ENCODE peak calls at places on chromosomes 3 and 15, in nine cellular contexts. V, U, D, L, N, S, Q, W and X are unnamed samples.

GRCh38 chr3:58640700-58641372 is 25.7 kb downstream of the FAM3D start:
- DNase-seq in U (peak; percentile 63), W (peak; percentile 92), V (peak; percentile 73), N (peak; percentile 37), L (peak; percentile 90), D (peak; percentile 83), Q (peak; percentile 61), S (peak; percentile 96), X (peak; percentile 46)

GRCh38 chr3:140093742-140094141 is 158.8 kb downstream of the CLSTN2 start:
- DNase-seq in D (peak; percentile 59), L (no peak), W (peak; percentile 59), N (no peak), U (peak; percentile 68), S (peak; percentile 51), Q (no peak), V (no peak), X (peak; percentile 14)

GRCh38 chr3:15165061-15165460 is 41.0 kb upstream of the CAPN7 start:
- DNase-seq in W (no peak), N (no peak), D (no peak), U (no peak), Q (no peak), S (no peak), L (no peak), V (no peak), X (no peak)

GRCh38 chr3:112582242-112582874 is 20.5 kb downstream of the SLC35A5 start:
- DNase-seq in L (no peak), D (no peak), V (no peak), W (peak; percentile 73), Q (peak; percentile 77), N (no peak), U (no peak), S (no peak), X (peak; percentile 13)

GRCh38 chr3:123332124-123332641 is 116.7 kb downstream of the ADCY5 start:
- DNase-seq in N (no peak), U (no peak), D (no peak), Q (no peak), W (no peak), V (no peak), S (peak; percentile 80), L (no peak), X (no peak)

GRCh38 chr3:127252446-127252845 is 35.4 kb downstream of the PRR20G start:
- DNase-seq in S (no peak), D (no peak), L (no peak), Q (no peak), V (no peak), W (no peak), U (no peak), N (no peak), X (no peak)

GRCh38 chr15:29747837-29748417 is 74.3 kb downstream of the TJP1 start:
- DNase-seq in N (no peak), Q (peak; percentile 31), U (no peak), W (peak; percentile 64), V (no peak), D (no peak), L (no peak), S (peak; percentile 42), X (no peak)

GRCh38 chr15:71444866-71445590 is 329.8 kb downstream of the THSD4 start:
- DNase-seq in L (no peak), V (no peak), W (peak; percentile 94), N (no peak), Q (peak; percentile 92), U (no peak), S (peak; percentile 67), D (no peak), X (peak; percentile 99)

GRCh38 chr3:24220859-24221657 is 273.6 kb downstream of the THRB start:
- DNase-seq in S (peak; percentile 83), L (no peak), V (no peak), Q (peak; percentile 53), W (peak; percentile 79), D (peak; percentile 58), N (no peak), U (peak; percentile 12), X (peak; percentile 91)

GRCh38 chr3:52270252-52270754 is 8.1 kb downstream of the WDR82 start:
- DNase-seq in Q (no peak), S (no peak), N (no peak), L (no peak), D (no peak), W (no peak), V (no peak), U (no peak), X (no peak)

GRCh38 chr3:87173776-87174175 is 53.3 kb upstream of the CHMP2B start:
- DNase-seq in D (no peak), N (no peak), V (no peak), Q (no peak), S (no peak), L (no peak), W (no peak), U (no peak), X (no peak)

GRCh38 chr3:27464646-27465045 is 19.5 kb downstream of the SLC4A7 start:
- DNase-seq in V (no peak), N (no peak), U (no peak), D (no peak), Q (no peak), W (no peak), L (no peak), S (no peak), X (no peak)

GRCh38 chr3:28343144-28343543 is 5.4 kb upstream of the ZCWPW2 start:
- DNase-seq in N (no peak), S (no peak), L (no peak), U (no peak), D (no peak), W (no peak), Q (no peak), V (no peak), X (no peak)

GRCh38 chr15:51992953-51993352 is 21.4 kb upstream of the LEO1 start:
- DNase-seq in Q (peak; percentile 47), D (no peak), S (no peak), V (no peak), N (no peak), U (no peak), W (peak; percentile 66), L (no peak), X (peak; percentile 76)

GRCh38 chr3:27724459-27725197 is 2.5 kb upstream of the EOMES start:
- DNase-seq in U (no peak), L (no peak), S (no peak), Q (no peak), W (no peak), N (no peak), D (no peak), V (no peak), X (no peak)

GRCh38 chr3:11662392-11662990 is 18.8 kb upstream of the VGLL4 start:
- DNase-seq in L (no peak), U (no peak), Q (peak; percentile 28), W (peak; percentile 71), S (peak; percentile 70), N (no peak), D (no peak), V (no peak), X (no peak)

GRCh38 chr15:59369597-59369996 is 3.1 kb downstream of the MYO1E start:
- DNase-seq in N (no peak), L (no peak), D (no peak), U (no peak), Q (no peak), W (peak; percentile 54), S (peak; percentile 56), V (no peak), X (peak; percentile 54)

GRCh38 chr3:30289324-30289723 is 317.1 kb upstream of the TGFBR2 start:
- DNase-seq in S (no peak), N (no peak), D (no peak), V (no peak), L (no peak), W (peak; percentile 35), Q (peak; percentile 71), U (no peak), X (no peak)

GRCh38 chr3:53375019-53375418 is 27.7 kb upstream of the DCP1A start:
- DNase-seq in N (peak; percentile 22), V (peak; percentile 56), L (peak; percentile 89), W (peak; percentile 74), U (peak; percentile 11), S (peak; percentile 54), Q (peak; percentile 77), D (peak; percentile 73), X (peak; percentile 5)
- TF ChIP-seq CTCF in N (peak; percentile 33), V (peak; percentile 77), L (peak; percentile 98), W (peak; percentile 90), U (peak; percentile 44), S (peak; percentile 67), Q (peak; percentile 77), D (peak; percentile 56), X (peak; percentile 86)

GRCh38 chr3:105836533-105836932 is 32.3 kb downstream of the CBLB start:
- DNase-seq in L (no peak), S (peak; percentile 66), N (peak; percentile 20), D (no peak), Q (no peak), V (no peak), U (no peak), W (peak; percentile 89), X (no peak)

GRCh38 chr3:105835606-105836005 is 33.2 kb downstream of the CBLB start:
- DNase-seq in V (no peak), Q (no peak), D (no peak), U (no peak), S (no peak), L (no peak), W (peak; percentile 53), N (no peak), X (no peak)

GRCh38 chr3:105834768-105835167 is 34.0 kb downstream of the CBLB start:
- DNase-seq in W (peak; percentile 55), Q (no peak), D (no peak), S (no peak), N (no peak), U (no peak), V (no peak), L (no peak), X (peak; percentile 6)

GRCh38 chr3:105837947-105838346 is 30.9 kb downstream of the CBLB start:
- DNase-seq in N (no peak), V (no peak), W (no peak), S (no peak), U (no peak), D (no peak), L (no peak), Q (no peak), X (no peak)

GRCh38 chr3:105837143-105837740 is 31.6 kb downstream of the CBLB start:
- DNase-seq in D (no peak), S (no peak), V (no peak), L (no peak), Q (no peak), U (no peak), N (no peak), W (no peak), X (no peak)
- H3K27ac ChIP-seq in D (no peak overlapping the region), S (peak overlapping the region; percentile 72), V (no peak overlapping the region), L (no peak overlapping the region), Q (no peak overlapping the region), U (peak overlapping the region; percentile 73), N (no peak overlapping the region), W (peak overlapping the region; percentile 65), X (no peak overlapping the region)

DNA sequence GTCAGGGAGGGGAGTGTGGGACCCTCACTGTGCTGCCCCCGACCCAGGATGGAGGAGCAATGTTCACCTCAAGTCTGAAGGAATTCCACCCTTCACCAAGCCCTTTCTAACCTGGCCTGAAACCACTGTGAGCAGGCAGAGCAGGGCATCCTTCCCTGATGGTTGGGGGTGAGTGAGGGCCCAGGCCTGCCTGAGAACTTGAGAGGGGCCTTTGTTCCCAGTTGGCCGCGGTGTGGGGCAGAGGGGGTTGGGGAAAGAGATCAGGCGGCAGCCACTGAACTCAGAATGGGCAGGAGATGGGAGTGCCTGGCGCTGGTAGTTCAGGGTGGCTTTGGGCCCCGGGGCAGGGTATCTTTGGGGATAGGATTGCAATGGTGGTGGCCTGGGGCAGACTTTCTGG is 103.5 kb upstream of the RPL32 start:
- DNase-seq in W (no peak), D (no peak), S (no peak), N (no peak), U (no peak), V (no peak), Q (no peak), L (no peak), X (no peak)
- H3K4me1 ChIP-seq in W (peaks cover 16% of the 10 kb centered on the region), D (peaks cover 82% of the 10 kb centered on the region), S (peaks cover 33% of the 10 kb centered on the region), N (peaks cover 27% of the 10 kb centered on the region), U (peaks cover 13% of the 10 kb centered on the region), V (peaks cover 36% of the 10 kb centered on the region), Q (peaks cover 7% of the 10 kb centered on the region), L (no peaks in the 10 kb centered on the region), X (peaks cover 20% of the 10 kb centered on the region)

GRCh38 chr3:50212502-50212901 is 7.4 kb downstream of the SLC38A3 start:
- DNase-seq in W (no peak), D (no peak), S (peak; percentile 86), Q (no peak), U (no peak), V (no peak), N (no peak), L (no peak), X (no peak)
- TF ChIP-seq CTCF in W (no peak), D (no peak), S (peak; percentile 16), Q (no peak), U (no peak), V (peak; percentile 19), N (no peak), L (peak; percentile 66), X (no peak)